ENCODE peak calls at places on chromosome 1, in ten cellular contexts. I is mucosa of descending colon; Q is fibroblast of villous mesenchyme; S is activated T-cell treated with anti-CD3 and anti-CD28 coated beads for 1 hour; Y is AG09309; O is T-cell; B is NCI-H1930; X is heart right ventricle; F is A172; D is effector CD4-positive, alpha-beta T cell. J is an unnamed sample.

GRCh38 chr1:201157949-201158348 is 3.7 kb upstream of the TMEM9 start:
- DNase-seq in O (no peak), I (no peak), Y (no peak), X (no peak), F (no peak), Q (no peak), D (no peak), S (no peak), B (no peak), J (no peak)

GRCh38 chr1:203650012-203650836 is 23.6 kb downstream of the ATP2B4 start:
- DNase-seq in B (no peak), Y (no peak), X (peak), F (no peak), D (peak), I (peak), O (peak), S (peak), Q (peak), J (peak)

GRCh38 chr1:115807723-115808122 is 33.2 kb downstream of the NHLH2 start:
- DNase-seq in Q (peak), B (peak), Y (peak), O (no peak), F (peak), S (peak), I (no peak), X (no peak), D (peak), J (peak)

GRCh38 chr1:226602186-226603029 is 53.8 kb downstream of the STUM start:
- DNase-seq in S (no peak), Y (peak), X (peak), B (no peak), O (no peak), F (no peak), I (no peak), D (no peak), Q (peak), J (peak)

GRCh38 chr1:218304281-218305039 is 19.4 kb downstream of the RRP15 start:
- DNase-seq in Q (peak), Y (no peak), D (no peak), O (no peak), B (no peak), X (peak), I (no peak), F (peak), S (no peak), J (no peak)

GRCh38 chr1:32321712-32322291 is 14.2 kb downstream of the MARCKSL1 start:
- DNase-seq in O (peak), S (no peak), B (no peak), X (no peak), F (no peak), Q (no peak), I (peak), Y (no peak), D (no peak), J (no peak)

GRCh38 chr1:114671939-114672275 is 2.1 kb upstream of the DENND2C start:
- DNase-seq in O (no peak), B (no peak), F (no peak), I (peak), S (no peak), Y (no peak), Q (no peak), D (no peak), X (no peak), J (no peak)

GRCh38 chr1:85344256-85344694 is 67.8 kb upstream of the BCL10 start:
- DNase-seq in B (no peak), S (no peak), Q (peak), F (peak), Y (no peak), X (no peak), O (no peak), D (no peak), I (peak), J (no peak)

GRCh38 chr1:33268927-33269610 is 12.8 kb downstream of the ZNF362 start:
- DNase-seq in O (no peak), Y (no peak), S (no peak), D (no peak), I (no peak), X (no peak), F (no peak), B (no peak), Q (peak), J (no peak)

GRCh38 chr1:161130266-161130665 is 2.2 kb downstream of the DEDD start:
- DNase-seq in Y (no peak), S (no peak), I (no peak), D (no peak), Q (no peak), O (no peak), X (no peak), B (no peak), F (no peak), J (no peak)

GRCh38 chr1:1680031-1680911 is 12.3 kb downstream of the SLC35E2B start:
- DNase-seq in B (no peak), X (peak), Y (no peak), F (no peak), D (no peak), Q (no peak), O (no peak), S (no peak), I (no peak), J (no peak)